ENCODE peak calls at places on chromosomes 4 and X, in six cellular contexts. L, B, N, S, K and P are unnamed samples.
A peak's percentile ranks its signal among the peaks of the same experiment; 100 is the strongest.

GRCh38 chrX:149487292-149487691 is 17.8 kb downstream of the IDS start:
- DNase-seq in L (no peak), B (no peak), N (no peak), S (no peak), K (no peak), P (no peak)

GRCh38 chr4:129218897-129219296 is 122.9 kb downstream of the C4orf33 start:
- DNase-seq in L (no peak), B (no peak), N (no peak), S (no peak), K (no peak), P (no peak)

GRCh38 chr4:124943145-124943889 is 230.8 kb upstream of the ANKRD50 start:
- DNase-seq in L (no peak), B (no peak), N (no peak), S (peak; percentile 14), K (no peak), P (no peak)

GRCh38 chr4:73839071-73839470 is 2.6 kb downstream of the CXCL6 start:
- DNase-seq in L (no peak), B (no peak), N (no peak), S (no peak), K (no peak), P (no peak)

GRCh38 chr4:55608591-55608990 is 16.5 kb upstream of the PDCL2 start:
- DNase-seq in L (no peak), B (no peak), N (no peak), S (no peak), K (no peak), P (no peak)

GRCh38 chr4:140069068-140069467 is 84.9 kb downstream of the MAML3 start:
- DNase-seq in L (no peak), B (no peak), N (no peak), S (no peak), K (no peak), P (no peak)

GRCh38 chrX:153305941-153306464 is 15.6 kb downstream of the PNMA6F start:
- DNase-seq in L (no peak), B (no peak), N (no peak), S (no peak), K (no peak), P (no peak)

GRCh38 chrX:116317409-116317808 is 119.0 kb upstream of the SLC6A14 start:
- DNase-seq in L (no peak), B (no peak), N (peak; percentile 7), S (no peak), K (no peak), P (peak; percentile 53)

GRCh38 chr4:173424899-173425805 is 26.2 kb upstream of the SCRG1 start:
- DNase-seq in L (no peak), B (no peak), N (no peak), S (peak; percentile 59), K (no peak), P (no peak)

GRCh38 chr4:145481164-145481941 is at the start of gene SMAD1:
- DNase-seq in L (peak; percentile 77), B (peak; percentile 91), N (peak; percentile 92), S (peak; percentile 53), K (peak; percentile 80), P (peak; percentile 65)

GRCh38 chr4:122450847-122451246 is 5.7 kb downstream of the IL2 start:
- DNase-seq in L (no peak), B (no peak), N (peak; percentile 66), S (no peak), K (no peak), P (no peak)

GRCh38 chrX:1600406-1601050 is 9.1 kb downstream of the AKAP17A start:
- DNase-seq in L (peak; percentile 30), B (no peak), N (no peak), S (no peak), K (no peak), P (no peak)

DNA sequence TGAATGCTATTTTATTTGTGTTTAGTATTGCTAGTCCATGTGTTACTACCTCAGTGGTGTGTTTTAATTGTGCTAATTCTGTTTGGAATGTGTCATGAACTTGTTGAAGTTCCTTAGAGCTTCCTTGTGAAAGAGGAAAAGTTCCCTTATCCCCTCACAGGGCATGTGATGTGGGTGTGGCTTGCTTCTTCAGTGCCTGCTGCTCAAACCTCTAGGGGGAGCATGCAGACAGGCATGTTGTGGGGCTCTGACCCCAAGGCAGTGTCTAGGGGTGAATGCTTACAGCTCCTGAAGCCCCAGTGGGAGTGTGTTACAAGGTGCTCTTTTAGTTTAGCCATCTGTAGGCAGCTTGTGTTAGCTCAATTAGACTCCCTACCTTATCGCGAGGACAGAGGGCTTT is 86.5 kb downstream of the MAGED4 start:
- DNase-seq in L (no peak), B (no peak), N (peak; percentile 18), S (no peak), K (no peak), P (no peak)
- TF ChIP-seq CTCF in L (no peak), B (no peak), N (peak; percentile 41), S (peak; percentile 30), K (no peak), P (no peak)

GRCh38 chr4:88822034-88822433 is 124.4 kb upstream of the NAP1L5 start:
- DNase-seq in L (no peak), B (no peak), N (no peak), S (no peak), K (no peak), P (no peak)
- TF ChIP-seq CTCF in L (no peak), B (no peak), N (no peak), S (no peak), K (no peak), P (no peak)

GRCh38 chrX:69024931-69025330 is 140.3 kb downstream of the PJA1 start:
- DNase-seq in L (no peak), B (peak; percentile 79), N (no peak), S (no peak), K (peak; percentile 74), P (no peak)

GRCh38 chrX:69024287-69024686 is 141.0 kb downstream of the PJA1 start:
- DNase-seq in L (no peak), B (no peak), N (no peak), S (no peak), K (no peak), P (no peak)

GRCh38 chrX:69028006-69028760 is 137.1 kb downstream of the PJA1 start:
- DNase-seq in L (peak; percentile 44), B (no peak), N (no peak), S (no peak), K (no peak), P (no peak)

GRCh38 chrX:69027181-69028005 is 137.9 kb downstream of the PJA1 start:
- DNase-seq in L (peak; percentile 19), B (no peak), N (no peak), S (no peak), K (no peak), P (peak; percentile 21)

DNA sequence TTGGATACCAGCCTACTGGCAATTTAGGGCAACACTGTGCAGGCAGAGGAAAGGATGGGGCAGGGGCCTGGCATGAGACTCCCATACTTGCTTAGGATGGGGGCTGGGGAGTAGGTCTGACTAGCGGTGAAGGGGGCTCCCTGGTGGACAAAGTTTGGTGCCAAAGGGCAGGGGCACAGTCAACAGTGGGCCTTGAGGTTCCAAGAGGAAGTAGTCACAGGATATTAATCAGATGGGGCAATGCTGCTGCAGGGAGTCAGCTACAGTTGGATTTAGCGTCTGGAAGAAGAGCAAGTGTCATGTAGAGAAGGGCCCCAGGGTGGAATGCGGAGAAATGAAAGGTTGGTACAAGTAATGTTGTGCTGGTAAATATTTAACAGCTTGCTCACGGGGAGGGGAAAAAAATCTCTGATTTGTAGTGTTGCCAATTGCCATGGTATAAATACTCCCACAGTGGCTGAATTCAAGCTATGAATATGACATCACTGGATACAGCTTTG is 139.4 kb downstream of the PJA1 start:
- DNase-seq in L (no peak), B (no peak), N (no peak), S (peak; percentile 11), K (no peak), P (no peak)
- TF ChIP-seq CTCF in L (no peak), B (no peak), N (no peak), S (no peak), K (no peak), P (no peak)

GRCh38 chr4:118954246-118954645 is 65.6 kb downstream of the SYNPO2 start:
- DNase-seq in L (no peak), B (no peak), N (no peak), S (no peak), K (no peak), P (no peak)
- TF ChIP-seq CTCF in L (no peak), B (peak; percentile 11), N (no peak), S (peak; percentile 51), K (no peak), P (no peak)

GRCh38 chrX:119880552-119881437 is 9.2 kb downstream of the NDUFA1 start:
- DNase-seq in L (peak; percentile 56), B (no peak), N (peak; percentile 40), S (peak; percentile 14), K (no peak), P (no peak)
- TF ChIP-seq CTCF in L (peak; percentile 12), B (peak; percentile 36), N (peak; percentile 81), S (peak; percentile 87), K (no peak), P (peak; percentile 18)

DNA sequence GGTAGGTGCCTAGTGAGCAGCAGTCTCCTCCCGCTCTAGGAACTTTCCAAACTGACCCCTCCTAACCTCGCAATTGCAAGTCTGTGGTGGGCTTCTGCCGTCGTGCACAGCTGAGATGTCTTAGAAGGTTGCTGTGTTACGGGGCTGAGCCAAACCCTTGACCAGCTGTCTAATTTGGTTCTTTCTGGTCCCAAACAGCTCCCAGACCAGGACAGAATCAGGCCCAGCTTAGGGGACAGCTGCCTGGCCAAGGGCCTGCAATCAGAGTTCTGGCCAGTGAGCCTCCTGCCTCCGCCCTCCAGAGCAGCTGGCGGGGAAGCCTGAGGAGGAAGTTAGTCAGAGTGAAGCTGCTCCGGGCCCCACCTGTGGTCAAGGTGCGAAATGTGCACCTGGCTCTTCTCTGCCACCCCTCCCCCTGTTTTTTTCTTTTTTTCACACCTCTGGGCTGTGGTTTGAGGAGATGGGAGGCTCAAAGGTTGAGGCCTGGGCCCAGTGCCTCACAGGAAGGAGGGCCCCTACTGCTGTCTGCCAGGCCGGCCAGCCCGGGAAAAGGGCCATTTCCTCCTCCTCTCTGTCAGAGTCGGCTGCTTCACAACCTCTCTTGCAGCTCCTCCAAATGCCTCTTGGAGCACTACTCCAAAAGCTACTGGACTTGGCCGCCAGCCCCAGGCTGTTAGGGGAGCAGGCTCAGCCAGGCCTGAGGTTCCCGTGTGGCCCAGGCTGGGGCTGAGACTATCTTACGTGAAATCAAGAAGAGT is 4.2 kb upstream of the CXCR3 start:
- DNase-seq in L (peak; percentile 57), B (peak; percentile 85), N (peak; percentile 25), S (peak; percentile 34), K (peak; percentile 39), P (no peak)
- TF ChIP-seq CTCF in L (no peak), B (peak; percentile 10), N (peak; percentile 12), S (peak; percentile 35), K (no peak), P (no peak)

DNA sequence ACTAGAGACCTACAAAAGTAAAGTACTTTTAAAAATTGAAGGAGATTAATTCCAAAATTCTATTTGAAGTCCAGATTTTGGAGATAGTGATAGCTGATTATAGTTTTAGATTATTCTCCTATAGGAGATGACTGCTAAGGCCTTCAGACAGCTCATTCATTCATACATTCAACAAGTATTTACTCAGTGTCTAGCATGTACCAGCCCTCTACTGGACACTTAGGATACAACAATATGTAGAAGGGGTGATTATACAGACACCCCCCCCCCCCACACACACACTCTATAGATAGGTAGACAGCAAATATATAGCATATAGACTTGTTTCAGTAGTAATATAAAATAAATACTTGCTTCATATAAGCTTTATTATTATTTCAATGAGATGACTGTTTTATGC is 60.4 kb upstream of the TAF9B start:
- DNase-seq in L (peak; percentile 12), B (no peak), N (no peak), S (no peak), K (no peak), P (no peak)
- TF ChIP-seq CTCF in L (no peak), B (no peak), N (no peak), S (peak; percentile 15), K (no peak), P (no peak)